ENCODE peak calls at places on chromosome 21, in five cellular contexts. S, U, A, F and N are unnamed samples.

GRCh38 chr21:42175110-42175710 is 43.7 kb upstream of the ABCG1 start:
- DNase-seq in U (no peak), A (no peak), F (no peak), S (no peak), N (no peak)

GRCh38 chr21:32813265-32813903 is 41.8 kb upstream of the PAXBP1 start:
- DNase-seq in A (no peak), S (no peak), F (no peak), U (peak; percentile 64), N (no peak)

GRCh38 chr21:40512590-40512989 is 334.4 kb downstream of the DSCAM start:
- DNase-seq in F (no peak), U (peak; percentile 44), A (no peak), S (no peak), N (no peak)

GRCh38 chr21:41966872-41967621 is 13.2 kb upstream of the C2CD2 start:
- DNase-seq in F (no peak), S (peak; percentile 32), A (no peak), U (no peak), N (peak; percentile 40)

GRCh38 chr21:29893687-29894086 is 46.1 kb downstream of the GRIK1 start:
- DNase-seq in F (no peak), U (no peak), A (no peak), S (no peak), N (no peak)

GRCh38 chr21:15367061-15367626 is 302.3 kb upstream of the NRIP1 start:
- DNase-seq in S (no peak), F (no peak), U (peak; percentile 74), A (no peak), N (no peak)

GRCh38 chr21:25464275-25464674 is 143.0 kb downstream of the MRPL39 start:
- DNase-seq in A (no peak), S (no peak), U (no peak), F (no peak), N (no peak)

GRCh38 chr21:34989337-34990151 is 59.6 kb downstream of the RUNX1 start:
- DNase-seq in U (no peak), A (peak; percentile 75), F (no peak), S (no peak), N (no peak)

GRCh38 chr21:41479686-41480085 is 28.3 kb downstream of the TMPRSS2 start:
- DNase-seq in S (no peak), F (no peak), A (no peak), U (no peak), N (no peak)

GRCh38 chr21:34186119-34186719 is 112.8 kb downstream of the MRPS6 start:
- DNase-seq in F (no peak), A (peak; percentile 30), U (no peak), S (no peak), N (no peak)

GRCh38 chr21:26800001-26800400 is 45.2 kb downstream of the ADAMTS1 start:
- DNase-seq in S (no peak), A (no peak), F (no peak), U (no peak), N (no peak)

GRCh38 chr21:32359719-32360260 is 33.0 kb downstream of the URB1 start:
- DNase-seq in F (no peak), U (peak; percentile 14), A (no peak), S (no peak), N (peak; percentile 38)

GRCh38 chr21:45382698-45383000 is 22.3 kb upstream of the COL18A1 start:
- DNase-seq in U (no peak), F (no peak), S (no peak), A (no peak), N (no peak)
- H3K4me1 ChIP-seq in U (no peaks in the 10 kb centered on the region), F (peaks cover 15% of the 10 kb centered on the region), S (peaks cover 4% of the 10 kb centered on the region), A (peaks cover 16% of the 10 kb centered on the region), N (peaks cover 26% of the 10 kb centered on the region)

GRCh38 chr21:45971487-45972352 is 9.8 kb upstream of the COL6A1 start:
- DNase-seq in A (peak; percentile 56), S (peak; percentile 89), F (peak; percentile 81), U (peak; percentile 37), N (peak; percentile 96)

GRCh38 chr21:45973475-45974072 is 8.0 kb upstream of the COL6A1 start:
- DNase-seq in U (peak; percentile 89), S (peak; percentile 88), F (peak; percentile 87), A (peak; percentile 82), N (peak; percentile 91)

GRCh38 chr21:45972353-45972715 is 9.2 kb upstream of the COL6A1 start:
- DNase-seq in A (no peak), U (peak; percentile 47), S (no peak), F (peak; percentile 56), N (peak; percentile 74)

GRCh38 chr21:45974073-45975016 is 7.2 kb upstream of the COL6A1 start:
- DNase-seq in F (peak; percentile 70), A (peak; percentile 84), S (peak; percentile 80), U (peak; percentile 92), N (peak; percentile 84)

GRCh38 chr21:45972716-45973474 is 8.7 kb upstream of the COL6A1 start:
- DNase-seq in S (peak; percentile 93), A (peak; percentile 85), F (peak; percentile 91), U (peak; percentile 58), N (peak; percentile 91)
- H3K4me1 ChIP-seq in S (peaks cover 17% of the 10 kb centered on the region), A (peaks cover 37% of the 10 kb centered on the region), F (peaks cover 67% of the 10 kb centered on the region), U (peaks cover 4% of the 10 kb centered on the region), N (peaks cover 60% of the 10 kb centered on the region)

DNA sequence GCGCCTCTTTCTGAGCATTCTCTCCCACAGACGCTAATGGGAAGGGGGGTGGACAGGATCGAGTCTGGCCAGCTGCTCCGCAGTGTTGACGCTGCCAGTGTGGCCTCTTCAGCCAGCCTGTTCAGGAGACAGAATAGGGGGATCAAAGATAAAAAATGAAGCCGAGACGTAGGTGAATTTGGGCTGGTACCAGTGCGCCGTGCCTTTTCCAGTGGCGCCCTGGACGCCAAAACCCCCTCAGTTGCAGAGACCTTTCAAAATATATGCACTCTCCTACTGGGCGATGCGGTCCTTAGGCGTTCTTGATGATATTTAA is 1.1 kb downstream of the TTC3 start:
- DNase-seq in S (no peak), F (no peak), A (no peak), U (no peak), N (no peak)
- H3K4me1 ChIP-seq in S (peaks cover 15% of the 10 kb centered on the region), F (peaks cover 43% of the 10 kb centered on the region), A (peaks cover 4% of the 10 kb centered on the region), U (no peaks in the 10 kb centered on the region), N (peaks cover 29% of the 10 kb centered on the region)

DNA sequence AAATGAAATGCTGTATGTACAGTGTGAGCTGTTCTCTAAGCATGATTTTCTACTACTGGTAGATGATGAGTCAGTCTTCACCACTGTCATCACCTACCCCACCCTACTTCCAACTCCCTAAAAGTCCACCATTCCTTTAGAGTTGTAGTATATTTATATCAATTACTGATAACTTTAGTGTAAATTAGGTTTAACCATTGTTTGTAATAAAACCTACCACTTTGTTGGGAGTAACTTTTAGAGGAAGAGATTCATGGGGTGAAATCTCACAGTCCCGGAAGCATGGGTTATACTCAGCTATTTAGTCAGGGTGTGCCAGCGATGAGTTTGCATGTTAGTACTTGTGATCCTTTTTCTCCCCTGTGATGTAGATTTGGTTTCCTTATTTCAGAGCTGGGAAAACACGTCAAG is 17.1 kb downstream of the MORC3 start:
- DNase-seq in S (no peak), U (no peak), A (peak; percentile 58), F (no peak), N (no peak)
- H3K4me1 ChIP-seq in S (peaks cover 4% of the 10 kb centered on the region), U (no peaks in the 10 kb centered on the region), A (peaks cover 5% of the 10 kb centered on the region), F (peaks cover 14% of the 10 kb centered on the region), N (peaks cover 27% of the 10 kb centered on the region)

GRCh38 chr21:31119199-31119598 is 80.9 kb upstream of the KRTAP19-8 start:
- DNase-seq in S (no peak), F (no peak), U (no peak), A (no peak), N (no peak)

GRCh38 chr21:31117046-31117916 is 79.0 kb upstream of the KRTAP19-8 start:
- DNase-seq in A (peak; percentile 92), S (no peak), U (peak; percentile 78), F (no peak), N (no peak)

GRCh38 chr21:31110430-31110829 is 72.2 kb upstream of the KRTAP19-8 start:
- DNase-seq in S (no peak), U (no peak), A (no peak), F (no peak), N (no peak)

GRCh38 chr21:31111093-31111492 is 72.8 kb upstream of the KRTAP19-8 start:
- DNase-seq in F (no peak), A (no peak), U (no peak), S (no peak), N (no peak)

GRCh38 chr21:31115249-31115648 is 77.0 kb upstream of the KRTAP19-8 start:
- DNase-seq in A (no peak), U (no peak), F (no peak), S (no peak), N (no peak)
- H3K4me1 ChIP-seq in A (no peaks in the 10 kb centered on the region), U (no peaks in the 10 kb centered on the region), F (no peaks in the 10 kb centered on the region), S (no peaks in the 10 kb centered on the region), N (peaks cover 8% of the 10 kb centered on the region)

GRCh38 chr21:39319814-39320332 is 6.4 kb upstream of the BRWD1 start:
- DNase-seq in S (no peak), U (no peak), F (no peak), A (no peak), N (no peak)

GRCh38 chr21:39316729-39317128 is 3.3 kb upstream of the BRWD1 start:
- DNase-seq in S (no peak), U (no peak), F (no peak), A (no peak), N (no peak)

GRCh38 chr21:39319251-39319756 is 5.9 kb upstream of the BRWD1 start:
- DNase-seq in U (no peak), F (peak; percentile 49), A (no peak), S (peak; percentile 65), N (no peak)

GRCh38 chr21:39317134-39318090 is 4.0 kb upstream of the BRWD1 start:
- DNase-seq in F (no peak), S (no peak), U (no peak), A (no peak), N (no peak)

DNA sequence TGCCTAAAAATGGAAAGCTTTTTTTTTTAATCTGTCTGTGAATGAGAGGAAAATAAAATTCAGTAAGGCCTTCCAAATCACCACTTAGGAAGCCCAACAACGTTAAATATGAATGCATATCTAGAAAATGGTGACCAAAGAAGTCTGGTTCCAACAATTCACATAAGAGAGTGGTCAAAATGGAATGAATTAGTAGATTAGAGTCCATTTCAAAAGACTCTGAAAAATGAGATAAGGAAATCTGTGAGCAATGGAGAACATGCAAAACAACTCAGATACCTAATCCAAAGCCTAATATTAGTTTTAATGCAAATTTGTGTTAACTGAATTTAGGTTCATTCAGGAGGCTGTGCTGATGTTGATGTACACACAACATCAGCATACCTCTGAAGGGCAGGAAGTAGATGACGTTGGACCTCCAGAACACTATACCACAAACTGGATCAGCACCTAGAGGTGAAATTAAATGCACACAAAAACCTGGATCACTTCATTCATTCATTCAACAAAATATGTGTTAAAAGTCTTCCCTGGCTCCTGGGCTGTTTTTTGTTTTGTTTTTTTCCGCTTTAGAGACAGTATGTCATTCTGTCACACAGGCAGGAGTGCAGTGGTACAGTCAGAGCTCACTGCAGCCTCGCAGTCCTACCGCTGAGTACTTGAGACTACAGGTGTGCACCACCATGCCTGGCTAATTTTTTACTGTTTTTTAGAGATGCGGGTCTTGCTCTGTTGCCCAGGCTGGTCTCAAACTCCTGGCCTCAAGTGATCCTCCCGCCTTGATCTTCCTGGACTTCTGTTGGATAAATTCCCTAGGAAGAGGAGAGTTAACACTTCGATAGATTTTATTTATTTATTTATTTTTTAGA is 4.9 kb upstream of the BRWD1 start:
- DNase-seq in F (no peak), A (no peak), U (no peak), S (no peak), N (no peak)
- H3K4me1 ChIP-seq in F (peaks cover 47% of the 10 kb centered on the region), A (peaks cover 9% of the 10 kb centered on the region), U (peaks cover 4% of the 10 kb centered on the region), S (peaks cover 16% of the 10 kb centered on the region), N (peaks cover 22% of the 10 kb centered on the region)

GRCh38 chr21:44322621-44323325 is 16.4 kb downstream of the CFAP410 start:
- DNase-seq in S (no peak), U (no peak), F (no peak), A (no peak), N (no peak)
- H3K4me1 ChIP-seq in S (no peaks in the 10 kb centered on the region), U (no peaks in the 10 kb centered on the region), F (no peaks in the 10 kb centered on the region), A (no peaks in the 10 kb centered on the region), N (no peaks in the 10 kb centered on the region)